ENCODE peak calls at places on chromosome 19, in eight cellular contexts. M is mammary epithelial cell, Q is RWPE1, R is HL-60, D is heart left ventricle, H is astrocyte of the cerebellum, I is left lung, W is fibroblast of pulmonary artery. T is an unnamed sample.

GRCh38 chr19:10416380-10417257 is 3.7 kb upstream of the PDE4A start:
- DNase-seq in M (peak), Q (peak), R (peak), D (peak), H (peak), I (peak), W (peak), T (peak)

GRCh38 chr19:10155834-10156233 is 36.1 kb upstream of the EIF3G start:
- DNase-seq in M (peak), Q (no peak), R (no peak), D (no peak), H (no peak), I (no peak), W (peak), T (no peak)

GRCh38 chr19:38975214-38975860 is at the start of gene FBXO17:
- DNase-seq in M (peak), Q (peak), R (no peak), D (peak), H (no peak), I (peak), W (peak), T (no peak)

GRCh38 chr19:53553865-53554791 is 16.2 kb downstream of the ZNF331 start:
- DNase-seq in M (peak), Q (peak), R (peak), D (peak), H (peak), I (peak), W (peak), T (peak)

GRCh38 chr19:55027472-55028337 is 10.4 kb downstream of the GP6 start:
- DNase-seq in M (no peak), Q (no peak), R (peak), D (no peak), H (no peak), I (no peak), W (no peak), T (no peak)

GRCh38 chr19:2888739-2889224 is 11.9 kb upstream of the ZNF57 start:
- DNase-seq in M (peak), Q (peak), R (no peak), D (peak), H (no peak), I (peak), W (no peak), T (peak)

GRCh38 chr19:38745316-38745715 is 1.0 kb upstream of the CAPN12 start:
- DNase-seq in M (peak), Q (no peak), R (no peak), D (no peak), H (no peak), I (no peak), W (no peak), T (no peak)

GRCh38 chr19:55599468-55600335 is at the start of the genes FIZ1 and ZNF524:
- DNase-seq in M (peak), Q (peak), R (peak), D (peak), H (peak), I (peak), W (peak), T (peak)

GRCh38 chr19:45863335-45863839 is 440 bp upstream of the SYMPK start:
- DNase-seq in M (no peak), Q (no peak), R (no peak), D (no peak), H (no peak), I (no peak), W (no peak), T (no peak)

GRCh38 chr19:28472111-28472510 is 740.8 kb downstream of the UQCRFS1 start:
- DNase-seq in M (no peak), Q (no peak), R (no peak), D (no peak), H (no peak), I (no peak), W (no peak), T (no peak)

GRCh38 chr19:23822735-23823134 is 64.0 kb upstream of the ZNF681 start:
- DNase-seq in M (peak), Q (peak), R (no peak), D (no peak), H (no peak), I (no peak), W (no peak), T (no peak)

GRCh38 chr19:45443462-45444317 is 20.0 kb upstream of the ERCC1 start:
- DNase-seq in M (peak), Q (peak), R (peak), D (peak), H (peak), I (peak), W (peak), T (peak)

GRCh38 chr19:55158848-55159793 is 1.6 kb upstream of the TNNI3 start:
- DNase-seq in M (no peak), Q (peak), R (no peak), D (peak), H (no peak), I (no peak), W (peak), T (no peak)

GRCh38 chr19:536031-536880 is 4.7 kb downstream of the CDC34 start:
- DNase-seq in M (no peak), Q (no peak), R (no peak), D (no peak), H (no peak), I (no peak), W (no peak), T (no peak)

GRCh38 chr19:533485-534058 is 2.0 kb downstream of the CDC34 start:
- DNase-seq in M (no peak), Q (no peak), R (no peak), D (no peak), H (no peak), I (no peak), W (no peak), T (no peak)

GRCh38 chr19:534088-534487 is 2.5 kb downstream of the CDC34 start:
- DNase-seq in M (no peak), Q (no peak), R (no peak), D (no peak), H (no peak), I (no peak), W (no peak), T (no peak)

GRCh38 chr19:536881-537404 is 5.4 kb downstream of the CDC34 start:
- DNase-seq in M (no peak), Q (no peak), R (no peak), D (no peak), H (no peak), I (no peak), W (no peak), T (no peak)

GRCh38 chr19:535017-535835 is 3.7 kb downstream of the CDC34 start:
- DNase-seq in M (peak), Q (no peak), R (no peak), D (no peak), H (no peak), I (no peak), W (no peak), T (no peak)
- TF ChIP-seq CTCF in M (peak), Q (no peak), R (no peak), D (no peak), H (no peak), I (no peak), W (no peak), T (no peak)

GRCh38 chr19:47848871-47849473 is 10.1 kb upstream of the TPRX2 start:
- DNase-seq in M (no peak), Q (no peak), R (no peak), D (no peak), H (no peak), I (no peak), W (peak), T (no peak)
- TF ChIP-seq CTCF in M (peak), Q (peak), R (no peak), D (peak), H (peak), I (no peak), W (peak), T (peak)

GRCh38 chr19:18439025-18439909 is 1.3 kb upstream of the ISYNA1 start:
- DNase-seq in M (no peak), Q (no peak), R (no peak), D (no peak), H (no peak), I (no peak), W (peak), T (no peak)

GRCh38 chr19:18438331-18439024 is 545 bp upstream of the ISYNA1 start:
- DNase-seq in M (peak), Q (no peak), R (no peak), D (peak), H (no peak), I (no peak), W (peak), T (no peak)

GRCh38 chr19:18436651-18437478 is 1.1 kb downstream of the ISYNA1 start:
- DNase-seq in M (no peak), Q (no peak), R (peak), D (peak), H (no peak), I (peak), W (peak), T (no peak)

GRCh38 chr19:18435848-18436631 is 1.9 kb downstream of the ISYNA1 start:
- DNase-seq in M (no peak), Q (no peak), R (no peak), D (peak), H (no peak), I (no peak), W (no peak), T (no peak)

DNA sequence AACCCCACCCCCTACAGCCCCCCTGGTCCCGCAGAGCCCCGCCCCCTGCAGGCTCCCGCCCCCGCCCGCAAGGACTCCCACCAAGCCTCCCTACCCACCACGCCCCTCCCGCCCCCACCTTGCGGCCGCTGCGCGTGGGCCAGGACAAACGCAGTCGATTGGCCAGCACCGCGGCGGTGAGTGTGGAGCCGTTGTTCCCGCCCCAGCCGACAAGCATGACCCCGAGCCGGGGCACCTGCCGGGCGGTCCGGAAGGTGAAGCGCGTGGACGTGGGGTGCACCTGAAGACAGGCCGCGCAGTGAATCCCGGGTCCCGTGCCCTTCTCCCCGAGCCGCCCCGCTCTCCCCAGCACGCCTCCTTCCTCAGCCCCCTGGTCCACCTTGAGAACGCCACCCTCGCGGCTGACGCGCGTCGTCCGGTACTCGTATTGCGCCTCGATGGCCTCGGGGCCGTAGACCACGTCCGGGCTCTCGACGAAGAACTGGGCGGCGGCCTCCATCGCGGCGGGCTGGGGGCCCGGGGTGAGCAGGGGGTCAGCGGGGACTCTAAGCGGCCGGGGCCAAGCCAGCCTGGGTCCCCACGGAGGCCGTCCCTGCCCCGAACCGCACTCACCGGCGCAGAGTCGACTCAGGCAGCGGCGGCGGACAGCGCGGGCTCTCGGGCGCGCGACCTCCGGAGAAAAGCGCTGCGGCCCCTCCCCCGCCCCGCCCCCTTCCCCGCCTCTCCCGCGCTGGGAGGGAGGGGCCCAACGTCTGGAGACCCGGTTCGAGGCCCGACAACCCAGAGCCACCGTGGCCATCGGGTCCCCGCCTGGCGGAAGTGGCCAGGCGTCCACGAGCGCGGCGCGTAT is at the start of gene ISYNA1:
- DNase-seq in M (no peak), Q (no peak), R (no peak), D (peak), H (no peak), I (no peak), W (peak), T (no peak)
- TF ChIP-seq CTCF in M (no peak), Q (no peak), R (no peak), D (no peak), H (no peak), I (no peak), W (no peak), T (no peak)

GRCh38 chr19:50519006-50519575 is 5.4 kb upstream of the ASPDH start:
- DNase-seq in M (no peak), Q (no peak), R (no peak), D (no peak), H (no peak), I (peak), W (no peak), T (no peak)

GRCh38 chr19:50516859-50517703 is 3.4 kb upstream of the ASPDH start:
- DNase-seq in M (no peak), Q (no peak), R (no peak), D (no peak), H (no peak), I (no peak), W (no peak), T (no peak)

GRCh38 chr19:50517704-50518075 is 4.0 kb upstream of the ASPDH start:
- DNase-seq in M (no peak), Q (no peak), R (no peak), D (no peak), H (no peak), I (no peak), W (no peak), T (no peak)

GRCh38 chr19:50516456-50516855 is 2.7 kb upstream of the ASPDH start:
- DNase-seq in M (no peak), Q (no peak), R (no peak), D (no peak), H (no peak), I (peak), W (no peak), T (no peak)

GRCh38 chr19:50518091-50519005 is 4.6 kb upstream of the ASPDH start:
- DNase-seq in M (no peak), Q (no peak), R (no peak), D (no peak), H (no peak), I (no peak), W (no peak), T (no peak)
- TF ChIP-seq CTCF in M (peak), Q (peak), R (no peak), D (no peak), H (no peak), I (no peak), W (no peak), T (no peak)

GRCh38 chr19:33217881-33218280 is 7.8 kb downstream of the SLC7A10 start:
- DNase-seq in M (no peak), Q (no peak), R (no peak), D (no peak), H (no peak), I (no peak), W (no peak), T (no peak)

GRCh38 chr19:33220115-33220514 is 5.5 kb downstream of the SLC7A10 start:
- DNase-seq in M (no peak), Q (no peak), R (no peak), D (no peak), H (no peak), I (no peak), W (no peak), T (no peak)

GRCh38 chr19:33220735-33221134 is 4.9 kb downstream of the SLC7A10 start:
- DNase-seq in M (no peak), Q (no peak), R (no peak), D (no peak), H (no peak), I (no peak), W (no peak), T (no peak)

GRCh38 chr19:33221641-33222040 is 4.0 kb downstream of the SLC7A10 start:
- DNase-seq in M (no peak), Q (no peak), R (no peak), D (no peak), H (no peak), I (no peak), W (no peak), T (no peak)

DNA sequence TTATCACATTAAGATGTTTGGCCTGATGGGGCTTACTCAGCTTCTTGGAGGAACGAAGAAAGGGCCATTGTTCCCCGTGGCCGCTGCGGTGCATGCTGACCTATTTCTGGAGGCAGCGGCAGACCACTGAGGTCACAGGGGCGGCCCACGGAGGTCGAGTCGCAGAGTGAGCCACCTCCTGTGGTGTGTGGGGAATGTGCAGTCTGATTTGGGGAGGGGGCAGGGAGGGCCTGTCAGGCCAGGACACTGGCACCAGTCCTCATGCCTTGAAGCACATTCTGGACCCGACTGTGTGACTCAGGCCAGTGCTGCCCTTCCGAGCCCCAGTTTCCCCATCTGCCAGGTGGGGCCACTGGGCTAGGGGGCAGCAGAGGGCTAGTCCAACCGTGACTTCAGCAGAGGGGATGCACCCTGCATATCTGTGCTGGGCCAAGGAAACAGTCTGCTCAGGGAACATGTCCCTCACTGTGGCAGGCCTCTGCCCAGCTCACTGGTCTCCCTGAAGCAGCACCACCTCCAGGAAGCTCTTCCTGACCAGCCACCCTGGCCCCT is 6.3 kb downstream of the SLC7A10 start:
- DNase-seq in M (peak), Q (no peak), R (no peak), D (no peak), H (peak), I (no peak), W (no peak), T (no peak)
- TF ChIP-seq CTCF in M (peak), Q (no peak), R (no peak), D (no peak), H (peak), I (no peak), W (peak), T (no peak)

GRCh38 chr19:41998246-41999020 is 4.4 kb upstream of the ATP1A3 start:
- DNase-seq in M (no peak), Q (peak), R (no peak), D (no peak), H (no peak), I (no peak), W (peak), T (no peak)
- TF ChIP-seq CTCF in M (peak), Q (peak), R (peak), D (peak), H (peak), I (peak), W (peak), T (peak)

GRCh38 chr19:48895226-48895625 is 3.3 kb downstream of the TULP2 start:
- DNase-seq in M (no peak), Q (no peak), R (no peak), D (no peak), H (no peak), I (no peak), W (no peak), T (no peak)

GRCh38 chr19:48900477-48901452 is 653 bp downstream of the NUCB1 start:
- DNase-seq in M (peak), Q (peak), R (no peak), D (no peak), H (no peak), I (no peak), W (peak), T (no peak)

GRCh38 chr19:48896191-48896720 is 2.3 kb downstream of the TULP2 start:
- DNase-seq in M (no peak), Q (no peak), R (no peak), D (peak), H (no peak), I (peak), W (peak), T (no peak)

GRCh38 chr19:48897181-48897580 is 1.4 kb downstream of the TULP2 start:
- DNase-seq in M (no peak), Q (no peak), R (no peak), D (no peak), H (no peak), I (no peak), W (no peak), T (no peak)

DNA sequence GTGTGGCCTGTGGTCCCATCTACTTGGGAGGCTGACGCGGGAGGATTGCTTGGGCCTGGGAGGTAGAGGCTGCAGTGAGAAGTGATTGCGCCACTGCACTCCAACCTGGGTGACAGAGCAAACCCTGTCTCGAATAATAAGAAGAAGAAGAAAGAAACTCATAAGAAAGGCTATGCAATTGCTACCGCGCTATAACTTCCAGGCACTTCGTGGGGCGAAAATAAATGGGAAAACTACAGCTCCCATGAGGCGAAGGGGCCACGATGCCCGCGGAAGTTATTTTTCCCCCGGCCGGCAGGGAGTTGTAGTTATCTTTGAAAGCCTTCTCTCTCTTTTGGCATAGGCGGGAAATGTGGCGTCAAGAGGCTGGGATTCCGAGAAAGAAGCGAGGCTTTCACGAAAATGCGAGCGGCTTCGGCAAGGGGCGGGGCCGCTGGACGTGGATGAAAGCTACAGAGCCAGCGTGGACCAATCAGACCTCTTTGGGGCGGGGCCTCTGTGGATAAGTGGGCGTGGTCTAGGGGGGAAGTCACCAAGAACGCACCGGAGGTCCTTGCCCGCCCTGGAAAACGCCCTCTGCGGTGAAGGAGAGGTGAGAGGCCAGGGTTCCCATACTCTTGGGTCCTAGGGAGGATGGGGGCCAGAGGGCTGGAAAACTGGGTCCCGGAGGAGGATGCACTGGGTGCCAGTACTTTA is at the start of gene NUCB1:
- DNase-seq in M (peak), Q (peak), R (peak), D (peak), H (peak), I (peak), W (peak), T (peak)
- TF ChIP-seq CTCF in M (peak), Q (no peak), R (no peak), D (peak), H (peak), I (peak), W (peak), T (no peak)

GRCh38 chr19:19546751-19547162 is 8.7 kb downstream of the CILP2 start:
- DNase-seq in M (no peak), Q (no peak), R (no peak), D (peak), H (no peak), I (no peak), W (no peak), T (no peak)

GRCh38 chr19:19545128-19545591 is 7.1 kb downstream of the CILP2 start:
- DNase-seq in M (no peak), Q (no peak), R (no peak), D (no peak), H (no peak), I (no peak), W (no peak), T (no peak)

GRCh38 chr19:19544257-19545127 is 6.4 kb downstream of the CILP2 start:
- DNase-seq in M (no peak), Q (no peak), R (no peak), D (no peak), H (no peak), I (no peak), W (no peak), T (no peak)

GRCh38 chr19:19543640-19544039 is 5.6 kb downstream of the CILP2 start:
- DNase-seq in M (no peak), Q (no peak), R (no peak), D (no peak), H (no peak), I (no peak), W (no peak), T (no peak)

DNA sequence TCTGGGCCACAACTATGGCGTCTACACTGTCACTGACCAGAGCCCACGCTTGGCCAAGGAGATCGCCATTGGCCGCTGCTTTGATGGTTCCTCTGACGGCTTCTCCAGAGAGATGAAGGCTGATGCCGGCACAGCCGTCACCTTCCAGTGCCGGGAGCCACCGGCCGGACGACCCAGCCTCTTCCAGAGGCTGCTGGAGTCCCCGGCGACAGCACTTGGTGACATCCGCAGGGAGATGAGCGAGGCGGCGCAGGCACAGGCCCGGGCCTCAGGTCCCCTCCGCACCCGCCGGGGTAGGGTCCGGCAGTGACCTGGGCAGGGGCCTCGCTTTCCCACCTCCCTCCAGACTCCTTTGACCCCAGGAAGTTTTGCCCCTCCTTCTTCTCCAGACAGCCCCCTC is 7.6 kb downstream of the CILP2 start:
- DNase-seq in M (no peak), Q (no peak), R (no peak), D (no peak), H (no peak), I (no peak), W (no peak), T (no peak)
- TF ChIP-seq CTCF in M (no peak), Q (no peak), R (no peak), D (no peak), H (no peak), I (no peak), W (no peak), T (no peak)